ENCODE peak calls at places on chromosomes 5 and 9, in four cellular contexts. U is ascending aorta, V is heart left ventricle, A is astrocyte. Z is an unnamed sample.

GRCh38 chr9:100670719-100671118 is 92.8 kb downstream of the CAVIN4 start:
- DNase-seq in U (no peak), V (no peak), A (no peak), Z (no peak)

GRCh38 chr5:90865194-90865593 is 306.6 kb downstream of the ADGRV1 start:
- DNase-seq in U (no peak), V (no peak), A (no peak), Z (no peak)

GRCh38 chr5:95238560-95239325 is 46.2 kb downstream of the MCTP1 start:
- DNase-seq in U (no peak), V (no peak), A (peak; percentile 65), Z (no peak)

GRCh38 chr5:139543423-139543991 is 17.6 kb upstream of the UBE2D2 start:
- DNase-seq in U (peak; percentile 19), V (peak; percentile 79), A (peak; percentile 18), Z (peak; percentile 19)

GRCh38 chr5:75656311-75657003 is 45.2 kb downstream of the ANKDD1B start:
- DNase-seq in U (no peak), V (no peak), A (peak; percentile 54), Z (no peak)

GRCh38 chr5:129945031-129945430 is 40.8 kb downstream of the CHSY3 start:
- DNase-seq in U (no peak), V (no peak), A (peak; percentile 70), Z (no peak)

GRCh38 chr5:81657386-81657785 is 93.5 kb downstream of the SSBP2 start:
- DNase-seq in U (no peak), V (no peak), A (no peak), Z (no peak)

GRCh38 chr9:116417464-116417863 is 263.9 kb downstream of the PAPPA start:
- DNase-seq in U (no peak), V (no peak), A (no peak), Z (no peak)

GRCh38 chr5:68344447-68345111 is 129.0 kb downstream of the PIK3R1 start:
- DNase-seq in U (no peak), V (no peak), A (peak; percentile 83), Z (no peak)

GRCh38 chr5:56270058-56270457 is 36.9 kb upstream of the ANKRD55 start:
- DNase-seq in U (no peak), V (no peak), A (no peak), Z (no peak)

GRCh38 chr5:130893003-130893402 is 272.1 kb downstream of the HINT1 start:
- DNase-seq in U (no peak), V (no peak), A (no peak), Z (no peak)

GRCh38 chr5:19285286-19285685 is 702.7 kb downstream of the CDH18 start:
- DNase-seq in U (no peak), V (no peak), A (no peak), Z (no peak)

GRCh38 chr5:14266686-14267085 is 123.5 kb downstream of the TRIO start:
- DNase-seq in U (no peak), V (no peak), A (no peak), Z (no peak)
- H3K4me1 ChIP-seq in U (peaks cover 16% of the 10 kb centered on the region), V (peaks cover 30% of the 10 kb centered on the region), A (peaks cover 85% of the 10 kb centered on the region), Z (peaks cover 18% of the 10 kb centered on the region)

GRCh38 chr9:124283232-124283814 is 25.6 kb downstream of the NEK6 start:
- DNase-seq in U (no peak), V (no peak), A (no peak), Z (no peak)
- H3K4me1 ChIP-seq in U (peaks cover 27% of the 10 kb centered on the region), V (peaks cover 56% of the 10 kb centered on the region), A (peaks cover 90% of the 10 kb centered on the region), Z (peaks cover 33% of the 10 kb centered on the region)

GRCh38 chr5:135706474-135706873 is 127.7 kb upstream of the CXCL14 start:
- DNase-seq in U (no peak), V (no peak), A (no peak), Z (no peak)

GRCh38 chr5:135705941-135706340 is 127.2 kb upstream of the CXCL14 start:
- DNase-seq in U (no peak), V (no peak), A (no peak), Z (no peak)

GRCh38 chr5:135706893-135707292 is 127.6 kb upstream of the SLC25A48 start:
- DNase-seq in U (no peak), V (no peak), A (no peak), Z (no peak)

GRCh38 chr5:135708481-135708880 is 126.0 kb upstream of the SLC25A48 start:
- DNase-seq in U (no peak), V (no peak), A (no peak), Z (no peak)

DNA sequence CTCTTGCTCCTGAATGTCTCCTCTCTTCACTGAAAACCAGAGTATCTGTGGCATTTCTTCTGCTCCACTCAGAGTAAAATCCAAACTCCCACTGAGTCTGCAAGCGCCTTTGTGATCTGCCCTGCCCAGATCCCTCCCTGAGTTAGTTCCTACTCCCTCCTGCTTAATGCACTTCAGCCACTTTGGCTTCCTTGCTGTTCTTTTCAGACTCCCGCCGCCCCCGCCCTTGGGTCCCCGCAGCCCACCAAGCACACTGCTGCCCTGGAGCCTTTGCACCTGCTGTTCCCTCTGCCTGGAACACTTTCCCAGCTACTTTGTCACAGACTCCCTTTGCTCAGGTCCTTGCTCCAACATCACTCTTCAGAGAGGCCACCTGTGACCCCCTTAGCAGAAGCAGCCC is 127.2 kb upstream of the SLC25A48 start:
- DNase-seq in U (no peak), V (no peak), A (no peak), Z (no peak)
- H3K4me1 ChIP-seq in U (no peaks in the 10 kb centered on the region), V (no peaks in the 10 kb centered on the region), A (peaks cover 4% of the 10 kb centered on the region), Z (no peaks in the 10 kb centered on the region)

GRCh38 chr9:70091103-70091502 is 47.5 kb downstream of the MAMDC2 start:
- DNase-seq in U (no peak), V (no peak), A (no peak), Z (no peak)
- H3K4me1 ChIP-seq in U (no peaks in the 10 kb centered on the region), V (peaks cover 3% of the 10 kb centered on the region), A (no peaks in the 10 kb centered on the region), Z (no peaks in the 10 kb centered on the region)

GRCh38 chr5:1640276-1640898 is 116.6 kb upstream of the LPCAT1 start:
- DNase-seq in U (no peak), V (no peak), A (no peak), Z (no peak)
- H3K4me1 ChIP-seq in U (no peaks in the 10 kb centered on the region), V (peaks cover 4% of the 10 kb centered on the region), A (peaks cover 8% of the 10 kb centered on the region), Z (no peaks in the 10 kb centered on the region)

GRCh38 chr5:1103093-1103492 is 8.8 kb downstream of the SLC12A7 start:
- DNase-seq in U (no peak), V (no peak), A (no peak), Z (no peak)

GRCh38 chr5:1103505-1104326 is 8.1 kb downstream of the SLC12A7 start:
- DNase-seq in U (no peak), V (peak; percentile 90), A (no peak), Z (peak; percentile 65)

GRCh38 chr5:1100652-1101574 is 10.9 kb downstream of the SLC12A7 start:
- DNase-seq in U (no peak), V (no peak), A (no peak), Z (no peak)

GRCh38 chr5:1099931-1100651 is 11.8 kb downstream of the SLC12A7 start:
- DNase-seq in U (no peak), V (no peak), A (no peak), Z (no peak)

GRCh38 chr5:1101991-1102713 is 9.7 kb downstream of the SLC12A7 start:
- DNase-seq in U (no peak), V (peak; percentile 76), A (no peak), Z (no peak)
- H3K4me1 ChIP-seq in U (peaks cover 4% of the 10 kb centered on the region), V (peaks cover 69% of the 10 kb centered on the region), A (no peaks in the 10 kb centered on the region), Z (no peaks in the 10 kb centered on the region)

GRCh38 chr9:132077881-132078280 is 1.8 kb downstream of the MED27 start:
- DNase-seq in U (no peak), V (no peak), A (no peak), Z (no peak)

GRCh38 chr9:132078369-132079356 is 1.0 kb downstream of the MED27 start:
- DNase-seq in U (no peak), V (no peak), A (peak; percentile 76), Z (no peak)

GRCh38 chr9:132071847-132072507 is 7.7 kb downstream of the MED27 start:
- DNase-seq in U (no peak), V (no peak), A (no peak), Z (no peak)

GRCh38 chr9:132075853-132076252 is 3.8 kb downstream of the MED27 start:
- DNase-seq in U (no peak), V (no peak), A (no peak), Z (no peak)

GRCh38 chr9:132074736-132075135 is 4.9 kb downstream of the MED27 start:
- DNase-seq in U (no peak), V (no peak), A (peak; percentile 81), Z (no peak)
- H3K4me1 ChIP-seq in U (peaks cover 8% of the 10 kb centered on the region), V (peaks cover 8% of the 10 kb centered on the region), A (peaks cover 38% of the 10 kb centered on the region), Z (peaks cover 7% of the 10 kb centered on the region)

GRCh38 chr9:70438341-70438924 is 24.0 kb upstream of the KLF9 start:
- DNase-seq in U (no peak), V (peak; percentile 68), A (peak; percentile 63), Z (peak; percentile 74)
- H3K4me1 ChIP-seq in U (peaks cover 5% of the 10 kb centered on the region), V (peaks cover 17% of the 10 kb centered on the region), A (peaks cover 19% of the 10 kb centered on the region), Z (no peaks in the 10 kb centered on the region)

GRCh38 chr9:129026442-129027223 is 1.5 kb downstream of the SH3GLB2 start:
- DNase-seq in U (no peak), V (no peak), A (no peak), Z (no peak)

GRCh38 chr9:129021091-129021490 is 7.0 kb downstream of the SH3GLB2 start:
- DNase-seq in U (no peak), V (no peak), A (no peak), Z (no peak)

GRCh38 chr9:129023036-129023907 is 4.9 kb downstream of the SH3GLB2 start:
- DNase-seq in U (peak; percentile 41), V (no peak), A (peak; percentile 70), Z (peak; percentile 64)

GRCh38 chr9:129022037-129022436 is 6.1 kb downstream of the SH3GLB2 start:
- DNase-seq in U (no peak), V (no peak), A (no peak), Z (no peak)

DNA sequence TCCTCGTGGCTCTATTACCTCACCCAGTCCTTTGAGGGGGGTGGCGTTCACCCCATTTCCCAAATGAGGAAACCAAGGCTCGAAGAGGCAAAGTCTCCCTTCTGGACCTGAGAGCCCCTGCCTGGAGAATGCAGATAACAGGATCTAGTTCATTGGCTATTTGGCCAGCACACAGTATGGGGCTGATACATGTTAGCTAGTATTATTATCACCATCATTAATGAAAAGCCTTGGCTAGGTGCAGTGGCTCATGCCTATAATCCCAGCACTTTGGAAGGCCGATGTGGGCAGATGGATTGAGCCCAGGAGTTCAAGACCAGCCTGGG is 4.3 kb downstream of the SH3GLB2 start:
- DNase-seq in U (no peak), V (no peak), A (no peak), Z (no peak)
- H3K4me1 ChIP-seq in U (peaks cover 17% of the 10 kb centered on the region), V (peaks cover 14% of the 10 kb centered on the region), A (peaks cover 22% of the 10 kb centered on the region), Z (no peaks in the 10 kb centered on the region)

GRCh38 chr9:125544474-125544873 is 162.5 kb downstream of the MAPKAP1 start:
- DNase-seq in U (no peak), V (no peak), A (no peak), Z (no peak)

GRCh38 chr9:125547383-125547782 is 159.6 kb downstream of the MAPKAP1 start:
- DNase-seq in U (no peak), V (no peak), A (no peak), Z (no peak)

GRCh38 chr9:125541840-125542243 is 165.2 kb downstream of the MAPKAP1 start:
- DNase-seq in U (no peak), V (peak; percentile 46), A (peak; percentile 53), Z (no peak)

GRCh38 chr9:125548141-125548540 is 158.9 kb downstream of the MAPKAP1 start:
- DNase-seq in U (no peak), V (no peak), A (no peak), Z (no peak)

GRCh38 chr9:125544988-125545651 is 161.9 kb downstream of the MAPKAP1 start:
- DNase-seq in U (no peak), V (no peak), A (peak; percentile 94), Z (peak; percentile 32)
- H3K4me1 ChIP-seq in U (no peaks in the 10 kb centered on the region), V (peaks cover 20% of the 10 kb centered on the region), A (peaks cover 37% of the 10 kb centered on the region), Z (peaks cover 4% of the 10 kb centered on the region)